ENCODE peak calls at places on chromosomes 3 and 15, in ten cellular contexts. O, D, X, T, E, Q, Z, C, S and R are unnamed samples.

GRCh38 chr3:18527691-18528090 is 102.6 kb upstream of the SATB1 start:
- DNase-seq in S (no peak), D (no peak), C (no peak), Z (no peak), E (no peak), O (no peak), X (no peak), T (no peak), Q (no peak), R (no peak)

GRCh38 chr3:125440970-125441369 is 65.8 kb upstream of the ZNF148 start:
- DNase-seq in Z (no peak), D (no peak), C (no peak), T (no peak), S (no peak), Q (no peak), X (no peak), O (no peak), E (no peak), R (no peak)

GRCh38 chr15:45134682-45135604 is 5.1 kb downstream of the DUOX1 start:
- DNase-seq in X (peak; percentile 61), Q (no peak), C (no peak), O (no peak), D (no peak), S (peak; percentile 54), T (no peak), E (peak; percentile 42), Z (no peak), R (no peak)

GRCh38 chr15:89140595-89140994 is 52.3 kb downstream of the ABHD2 start:
- DNase-seq in X (no peak), Z (no peak), C (no peak), E (no peak), S (no peak), O (no peak), Q (no peak), D (no peak), T (no peak), R (no peak)

GRCh38 chr3:146024260-146024659 is 136.7 kb downstream of the PLOD2 start:
- DNase-seq in T (peak; percentile 66), Q (no peak), Z (no peak), D (no peak), O (no peak), X (no peak), E (no peak), S (no peak), C (no peak), R (no peak)

GRCh38 chr3:52359116-52359855 is 43.2 kb downstream of the DNAH1 start:
- DNase-seq in D (no peak), O (no peak), S (no peak), T (no peak), E (no peak), X (no peak), C (no peak), Q (no peak), Z (peak; percentile 53), R (no peak)

GRCh38 chr3:119637679-119638525 is 22.5 kb downstream of the POPDC2 start:
- DNase-seq in S (peak; percentile 50), X (no peak), C (no peak), Z (no peak), Q (no peak), E (no peak), T (peak; percentile 91), D (peak; percentile 89), O (no peak), R (no peak)

GRCh38 chr3:191383104-191383503 is 52.8 kb upstream of the UTS2B start:
- DNase-seq in Z (no peak), Q (no peak), O (no peak), X (no peak), C (no peak), D (peak; percentile 70), S (no peak), T (no peak), E (no peak), R (no peak)

GRCh38 chr3:129052675-129053074 is 7.9 kb upstream of the GP9 start:
- DNase-seq in D (no peak), Z (peak; percentile 55), T (peak; percentile 73), S (no peak), C (no peak), Q (no peak), X (peak; percentile 52), E (no peak), O (no peak), R (no peak)

GRCh38 chr3:10319804-10320203 is 1.1 kb downstream of the SEC13 start:
- DNase-seq in X (no peak), Z (no peak), C (no peak), D (peak; percentile 12), T (peak; percentile 7), S (no peak), O (no peak), E (no peak), Q (no peak), R (no peak)

GRCh38 chr3:77038928-77039605 is 832 bp upstream of the ROBO2 start:
- DNase-seq in C (no peak), S (no peak), O (no peak), E (peak; percentile 32), Z (no peak), D (peak; percentile 11), X (no peak), Q (no peak), T (no peak), R (no peak)

GRCh38 chr15:98824595-98824994 is 176.3 kb downstream of the IGF1R start:
- DNase-seq in O (no peak), E (no peak), Z (no peak), T (no peak), S (no peak), X (no peak), Q (no peak), C (no peak), D (no peak), R (no peak)

GRCh38 chr15:98835889-98836288 is 171.7 kb downstream of the PGPEP1L start:
- DNase-seq in E (no peak), O (no peak), D (no peak), Q (no peak), T (no peak), Z (no peak), X (no peak), C (no peak), S (no peak), R (no peak)

GRCh38 chr15:98834976-98835375 is 172.6 kb downstream of the PGPEP1L start:
- DNase-seq in E (no peak), S (no peak), X (no peak), D (no peak), T (no peak), O (no peak), C (no peak), Q (no peak), Z (no peak), R (no peak)

GRCh38 chr15:98826658-98827057 is 178.3 kb downstream of the IGF1R start:
- DNase-seq in O (no peak), D (no peak), C (no peak), S (no peak), Q (no peak), Z (no peak), X (no peak), E (no peak), T (no peak), R (no peak)

GRCh38 chr15:98830034-98830634 is 177.5 kb downstream of the PGPEP1L start:
- DNase-seq in X (no peak), Q (no peak), E (no peak), D (no peak), Z (no peak), S (no peak), O (no peak), T (no peak), C (no peak), R (no peak)
- H3K9me3 ChIP-seq in X (no peaks in the 10 kb centered on the region), Q (peaks cover 48% of the 10 kb centered on the region), E (no peaks in the 10 kb centered on the region), D (peaks cover 47% of the 10 kb centered on the region), Z (peaks cover 97% of the 10 kb centered on the region), S (no peaks in the 10 kb centered on the region), O (peaks cover 10% of the 10 kb centered on the region), T (peaks cover 1% of the 10 kb centered on the region), C (peaks cover 24% of the 10 kb centered on the region), R (peaks cover 40% of the 10 kb centered on the region)

GRCh38 chr3:72697717-72698116 is 150.5 kb downstream of the SHQ1 start:
- DNase-seq in D (no peak), E (no peak), S (no peak), Q (no peak), Z (no peak), X (no peak), C (no peak), T (no peak), O (no peak), R (no peak)

GRCh38 chr3:72699631-72700030 is 148.6 kb downstream of the SHQ1 start:
- DNase-seq in D (no peak), Q (no peak), X (no peak), E (no peak), O (no peak), Z (no peak), C (no peak), S (no peak), T (peak; percentile 40), R (no peak)

GRCh38 chr3:72698154-72698917 is 149.9 kb downstream of the SHQ1 start:
- DNase-seq in O (no peak), Q (no peak), X (no peak), C (no peak), Z (no peak), S (no peak), E (no peak), D (no peak), T (peak; percentile 23), R (no peak)

GRCh38 chr3:72702390-72702789 is 145.9 kb downstream of the SHQ1 start:
- DNase-seq in E (no peak), Z (no peak), T (no peak), Q (no peak), C (no peak), X (no peak), S (no peak), D (no peak), O (no peak), R (no peak)

GRCh38 chr3:72700106-72700505 is 148.1 kb downstream of the SHQ1 start:
- DNase-seq in T (no peak), C (no peak), S (no peak), O (no peak), D (no peak), X (no peak), E (no peak), Z (no peak), Q (no peak), R (no peak)
- TF ChIP-seq POLR2A in T (no peak), C (no peak), S (no peak), O (no peak), D (no peak), X (no peak), E (no peak), Z (no peak), Q (no peak), R (no peak)

DNA sequence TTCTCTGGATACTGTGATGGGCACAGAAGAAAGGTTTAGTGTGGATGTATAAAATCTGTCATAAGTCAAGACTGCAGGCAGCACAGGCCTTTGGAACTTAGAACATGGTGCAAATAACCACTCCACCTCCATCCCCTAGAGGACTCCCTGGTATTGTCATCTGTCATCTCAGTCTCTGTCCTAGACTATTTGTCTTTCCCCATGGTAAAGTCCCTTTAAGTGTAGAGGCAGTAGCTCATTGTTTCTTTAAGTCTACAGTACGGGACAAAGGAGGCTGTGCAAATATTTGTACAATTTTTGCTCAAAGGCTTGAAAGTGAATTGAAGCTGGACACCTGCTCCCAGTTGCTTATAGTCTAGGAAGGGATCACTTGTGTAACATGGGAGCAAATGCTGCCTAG is 3.2 kb upstream of the PXYLP1 start:
- DNase-seq in S (no peak), O (no peak), Q (no peak), D (no peak), X (no peak), E (no peak), C (no peak), Z (no peak), T (no peak), R (no peak)
- TF ChIP-seq CTCF in S (no peak), O (no peak), Q (peak; percentile 32), D (no peak), X (no peak), E (no peak), C (no peak), Z (no peak), T (no peak), R (no peak)

GRCh38 chr15:25683911-25684310 is 179.2 kb downstream of the ATP10A start:
- DNase-seq in E (peak; percentile 79), D (no peak), Z (no peak), Q (no peak), T (no peak), S (no peak), O (no peak), X (no peak), C (no peak), R (no peak)
- H3K9me3 ChIP-seq in E (no peaks in the 10 kb centered on the region), D (no peaks in the 10 kb centered on the region), Z (peaks cover 8% of the 10 kb centered on the region), Q (no peaks in the 10 kb centered on the region), T (peaks cover 16% of the 10 kb centered on the region), S (no peaks in the 10 kb centered on the region), O (no peaks in the 10 kb centered on the region), X (no peaks in the 10 kb centered on the region), C (no peaks in the 10 kb centered on the region), R (no peaks in the 10 kb centered on the region)